ENCODE peak calls at places on chromosomes 12 and 14, in seven cellular contexts. One of them, this sample, is unnamed.

GRCh38 chr12:55705802-55706402 is 1.8 kb downstream of the ITGA7 start:
- DNase-seq in fibroblast of mammary gland: no peak
- DNase-seq in stimulated activated CD4-positive, alpha-beta T cell treated with anti-CD3 and anti-CD28 coated beads, Interleukin-15, amount 100 ng/mL, for 1 hour: no peak
- DNase-seq in A172: no peak
- DNase-seq in NCI-H2029 treated with DMSO at 0.1 percent for 48 hours: no peak
- DNase-seq in activated CD4-positive, alpha-beta T cell treated with anti-CD3 and anti-CD28 coated beads, Interleukin-2, amount 10 ng/mL, durations not matched to agents 7 days and 5 days: no peak
- DNase-seq in nucleus accumbens: no peak
- DNase-seq in this sample: no peak

GRCh38 chr12:64820593-64820992 is 3.9 kb upstream of the TBC1D30 start:
- DNase-seq in fibroblast of mammary gland: no peak
- DNase-seq in stimulated activated CD4-positive, alpha-beta T cell treated with anti-CD3 and anti-CD28 coated beads, Interleukin-15, amount 100 ng/mL, for 1 hour: no peak
- DNase-seq in A172: no peak
- DNase-seq in NCI-H2029 treated with DMSO at 0.1 percent for 48 hours: no peak
- DNase-seq in activated CD4-positive, alpha-beta T cell treated with anti-CD3 and anti-CD28 coated beads, Interleukin-2, amount 10 ng/mL, durations not matched to agents 7 days and 5 days: no peak
- DNase-seq in nucleus accumbens: no peak
- DNase-seq in this sample: no peak

GRCh38 chr12:105504286-105504685 is 173.8 kb downstream of the C12orf75 start:
- DNase-seq in fibroblast of mammary gland: no peak
- DNase-seq in stimulated activated CD4-positive, alpha-beta T cell treated with anti-CD3 and anti-CD28 coated beads, Interleukin-15, amount 100 ng/mL, for 1 hour: no peak
- DNase-seq in A172: no peak
- DNase-seq in NCI-H2029 treated with DMSO at 0.1 percent for 48 hours: no peak
- DNase-seq in activated CD4-positive, alpha-beta T cell treated with anti-CD3 and anti-CD28 coated beads, Interleukin-2, amount 10 ng/mL, durations not matched to agents 7 days and 5 days: no peak
- DNase-seq in nucleus accumbens: no peak
- DNase-seq in this sample: no peak

GRCh38 chr14:104294983-104295680 is 156.7 kb downstream of the KIF26A start:
- DNase-seq in fibroblast of mammary gland: no peak
- DNase-seq in stimulated activated CD4-positive, alpha-beta T cell treated with anti-CD3 and anti-CD28 coated beads, Interleukin-15, amount 100 ng/mL, for 1 hour: no peak
- DNase-seq in A172: no peak
- DNase-seq in NCI-H2029 treated with DMSO at 0.1 percent for 48 hours: no peak
- DNase-seq in activated CD4-positive, alpha-beta T cell treated with anti-CD3 and anti-CD28 coated beads, Interleukin-2, amount 10 ng/mL, durations not matched to agents 7 days and 5 days: no peak
- DNase-seq in nucleus accumbens: no peak
- DNase-seq in this sample: peak; percentile 33

GRCh38 chr14:60356921-60357550 is 108.0 kb downstream of the PPM1A start:
- DNase-seq in fibroblast of mammary gland: no peak
- DNase-seq in stimulated activated CD4-positive, alpha-beta T cell treated with anti-CD3 and anti-CD28 coated beads, Interleukin-15, amount 100 ng/mL, for 1 hour: no peak
- DNase-seq in A172: no peak
- DNase-seq in NCI-H2029 treated with DMSO at 0.1 percent for 48 hours: no peak
- DNase-seq in activated CD4-positive, alpha-beta T cell treated with anti-CD3 and anti-CD28 coated beads, Interleukin-2, amount 10 ng/mL, durations not matched to agents 7 days and 5 days: no peak
- DNase-seq in nucleus accumbens: no peak
- DNase-seq in this sample: no peak

GRCh38 chr14:75025876-75026275 is 23.2 kb downstream of the EIF2B2 start:
- DNase-seq in fibroblast of mammary gland: no peak
- DNase-seq in stimulated activated CD4-positive, alpha-beta T cell treated with anti-CD3 and anti-CD28 coated beads, Interleukin-15, amount 100 ng/mL, for 1 hour: no peak
- DNase-seq in A172: no peak
- DNase-seq in NCI-H2029 treated with DMSO at 0.1 percent for 48 hours: no peak
- DNase-seq in activated CD4-positive, alpha-beta T cell treated with anti-CD3 and anti-CD28 coated beads, Interleukin-2, amount 10 ng/mL, durations not matched to agents 7 days and 5 days: no peak
- DNase-seq in nucleus accumbens: no peak
- DNase-seq in this sample: no peak

GRCh38 chr12:90954921-90955320 is at the start of gene CCER1:
- DNase-seq in fibroblast of mammary gland: no peak
- DNase-seq in stimulated activated CD4-positive, alpha-beta T cell treated with anti-CD3 and anti-CD28 coated beads, Interleukin-15, amount 100 ng/mL, for 1 hour: no peak
- DNase-seq in A172: no peak
- DNase-seq in NCI-H2029 treated with DMSO at 0.1 percent for 48 hours: no peak
- DNase-seq in activated CD4-positive, alpha-beta T cell treated with anti-CD3 and anti-CD28 coated beads, Interleukin-2, amount 10 ng/mL, durations not matched to agents 7 days and 5 days: no peak
- DNase-seq in nucleus accumbens: no peak
- DNase-seq in this sample: no peak

GRCh38 chr12:52798003-52798670 is 2.2 kb upstream of the KRT3 start:
- DNase-seq in fibroblast of mammary gland: peak; percentile 70
- DNase-seq in stimulated activated CD4-positive, alpha-beta T cell treated with anti-CD3 and anti-CD28 coated beads, Interleukin-15, amount 100 ng/mL, for 1 hour: no peak
- DNase-seq in A172: peak; percentile 27
- DNase-seq in NCI-H2029 treated with DMSO at 0.1 percent for 48 hours: no peak
- DNase-seq in activated CD4-positive, alpha-beta T cell treated with anti-CD3 and anti-CD28 coated beads, Interleukin-2, amount 10 ng/mL, durations not matched to agents 7 days and 5 days: no peak
- DNase-seq in nucleus accumbens: no peak
- DNase-seq in this sample: no peak

GRCh38 chr14:61925732-61926445 is 163.7 kb downstream of the SNAPC1 start:
- DNase-seq in fibroblast of mammary gland: no peak
- DNase-seq in stimulated activated CD4-positive, alpha-beta T cell treated with anti-CD3 and anti-CD28 coated beads, Interleukin-15, amount 100 ng/mL, for 1 hour: no peak
- DNase-seq in A172: no peak
- DNase-seq in NCI-H2029 treated with DMSO at 0.1 percent for 48 hours: no peak
- DNase-seq in activated CD4-positive, alpha-beta T cell treated with anti-CD3 and anti-CD28 coated beads, Interleukin-2, amount 10 ng/mL, durations not matched to agents 7 days and 5 days: no peak
- DNase-seq in nucleus accumbens: no peak
- DNase-seq in this sample: no peak

GRCh38 chr12:50786498-50787231 is 22.8 kb downstream of the ATF1 start:
- DNase-seq in fibroblast of mammary gland: peak; percentile 96
- DNase-seq in stimulated activated CD4-positive, alpha-beta T cell treated with anti-CD3 and anti-CD28 coated beads, Interleukin-15, amount 100 ng/mL, for 1 hour: no peak
- DNase-seq in A172: peak; percentile 98
- DNase-seq in NCI-H2029 treated with DMSO at 0.1 percent for 48 hours: peak; percentile 53
- DNase-seq in activated CD4-positive, alpha-beta T cell treated with anti-CD3 and anti-CD28 coated beads, Interleukin-2, amount 10 ng/mL, durations not matched to agents 7 days and 5 days: no peak
- DNase-seq in nucleus accumbens: no peak
- DNase-seq in this sample: no peak

GRCh38 chr12:95218852-95219171 is 1.2 kb downstream of the VEZT start:
- DNase-seq in fibroblast of mammary gland: peak; percentile 16
- DNase-seq in stimulated activated CD4-positive, alpha-beta T cell treated with anti-CD3 and anti-CD28 coated beads, Interleukin-15, amount 100 ng/mL, for 1 hour: peak; percentile 3
- DNase-seq in A172: peak; percentile 22
- DNase-seq in NCI-H2029 treated with DMSO at 0.1 percent for 48 hours: peak; percentile 47
- DNase-seq in activated CD4-positive, alpha-beta T cell treated with anti-CD3 and anti-CD28 coated beads, Interleukin-2, amount 10 ng/mL, durations not matched to agents 7 days and 5 days: peak; percentile 57
- DNase-seq in nucleus accumbens: peak; percentile 13
- DNase-seq in this sample: no peak

GRCh38 chr12:128266559-128267245 is at the start of gene TMEM132C:
- DNase-seq in fibroblast of mammary gland: no peak
- DNase-seq in stimulated activated CD4-positive, alpha-beta T cell treated with anti-CD3 and anti-CD28 coated beads, Interleukin-15, amount 100 ng/mL, for 1 hour: no peak
- DNase-seq in A172: no peak
- DNase-seq in NCI-H2029 treated with DMSO at 0.1 percent for 48 hours: no peak
- DNase-seq in activated CD4-positive, alpha-beta T cell treated with anti-CD3 and anti-CD28 coated beads, Interleukin-2, amount 10 ng/mL, durations not matched to agents 7 days and 5 days: no peak
- DNase-seq in nucleus accumbens: peak; percentile 33
- DNase-seq in this sample: no peak

GRCh38 chr12:92707926-92708325 is 5.1 kb downstream of the PLEKHG7 start:
- DNase-seq in fibroblast of mammary gland: no peak
- DNase-seq in stimulated activated CD4-positive, alpha-beta T cell treated with anti-CD3 and anti-CD28 coated beads, Interleukin-15, amount 100 ng/mL, for 1 hour: no peak
- DNase-seq in A172: no peak
- DNase-seq in NCI-H2029 treated with DMSO at 0.1 percent for 48 hours: no peak
- DNase-seq in activated CD4-positive, alpha-beta T cell treated with anti-CD3 and anti-CD28 coated beads, Interleukin-2, amount 10 ng/mL, durations not matched to agents 7 days and 5 days: no peak
- DNase-seq in nucleus accumbens: no peak
- DNase-seq in this sample: no peak

GRCh38 chr12:24118675-24119074 is 169.2 kb upstream of the SOX5 start:
- DNase-seq in fibroblast of mammary gland: peak; percentile 39
- DNase-seq in stimulated activated CD4-positive, alpha-beta T cell treated with anti-CD3 and anti-CD28 coated beads, Interleukin-15, amount 100 ng/mL, for 1 hour: no peak
- DNase-seq in A172: no peak
- DNase-seq in NCI-H2029 treated with DMSO at 0.1 percent for 48 hours: no peak
- DNase-seq in activated CD4-positive, alpha-beta T cell treated with anti-CD3 and anti-CD28 coated beads, Interleukin-2, amount 10 ng/mL, durations not matched to agents 7 days and 5 days: no peak
- DNase-seq in nucleus accumbens: no peak
- DNase-seq in this sample: no peak

GRCh38 chr14:85934123-85934885 is 404.4 kb downstream of the FLRT2 start:
- DNase-seq in fibroblast of mammary gland: peak; percentile 41
- DNase-seq in stimulated activated CD4-positive, alpha-beta T cell treated with anti-CD3 and anti-CD28 coated beads, Interleukin-15, amount 100 ng/mL, for 1 hour: peak; percentile 16
- DNase-seq in A172: peak; percentile 80
- DNase-seq in NCI-H2029 treated with DMSO at 0.1 percent for 48 hours: no peak
- DNase-seq in activated CD4-positive, alpha-beta T cell treated with anti-CD3 and anti-CD28 coated beads, Interleukin-2, amount 10 ng/mL, durations not matched to agents 7 days and 5 days: peak; percentile 68
- DNase-seq in nucleus accumbens: peak; percentile 9
- DNase-seq in this sample: peak; percentile 64

GRCh38 chr14:65224799-65225198 is 122.5 kb upstream of the MAX start:
- DNase-seq in fibroblast of mammary gland: no peak
- DNase-seq in stimulated activated CD4-positive, alpha-beta T cell treated with anti-CD3 and anti-CD28 coated beads, Interleukin-15, amount 100 ng/mL, for 1 hour: no peak
- DNase-seq in A172: no peak
- DNase-seq in NCI-H2029 treated with DMSO at 0.1 percent for 48 hours: no peak
- DNase-seq in activated CD4-positive, alpha-beta T cell treated with anti-CD3 and anti-CD28 coated beads, Interleukin-2, amount 10 ng/mL, durations not matched to agents 7 days and 5 days: no peak
- DNase-seq in nucleus accumbens: peak; percentile 46
- DNase-seq in this sample: no peak

GRCh38 chr14:92688434-92689375 is 59.7 kb downstream of the LGMN start:
- DNase-seq in fibroblast of mammary gland: no peak
- DNase-seq in stimulated activated CD4-positive, alpha-beta T cell treated with anti-CD3 and anti-CD28 coated beads, Interleukin-15, amount 100 ng/mL, for 1 hour: no peak
- DNase-seq in A172: no peak
- DNase-seq in NCI-H2029 treated with DMSO at 0.1 percent for 48 hours: no peak
- DNase-seq in activated CD4-positive, alpha-beta T cell treated with anti-CD3 and anti-CD28 coated beads, Interleukin-2, amount 10 ng/mL, durations not matched to agents 7 days and 5 days: no peak
- DNase-seq in nucleus accumbens: no peak
- DNase-seq in this sample: no peak

GRCh38 chr14:51545396-51545795 is 106.3 kb upstream of the FRMD6 start:
- DNase-seq in fibroblast of mammary gland: no peak
- DNase-seq in stimulated activated CD4-positive, alpha-beta T cell treated with anti-CD3 and anti-CD28 coated beads, Interleukin-15, amount 100 ng/mL, for 1 hour: no peak
- DNase-seq in A172: peak; percentile 14
- DNase-seq in NCI-H2029 treated with DMSO at 0.1 percent for 48 hours: no peak
- DNase-seq in activated CD4-positive, alpha-beta T cell treated with anti-CD3 and anti-CD28 coated beads, Interleukin-2, amount 10 ng/mL, durations not matched to agents 7 days and 5 days: no peak
- DNase-seq in nucleus accumbens: no peak
- DNase-seq in this sample: no peak

GRCh38 chr14:100076630-100077029 is 11.4 kb downstream of the EVL start:
- DNase-seq in fibroblast of mammary gland: peak; percentile 95
- DNase-seq in stimulated activated CD4-positive, alpha-beta T cell treated with anti-CD3 and anti-CD28 coated beads, Interleukin-15, amount 100 ng/mL, for 1 hour: no peak
- DNase-seq in A172: peak; percentile 1
- DNase-seq in NCI-H2029 treated with DMSO at 0.1 percent for 48 hours: no peak
- DNase-seq in activated CD4-positive, alpha-beta T cell treated with anti-CD3 and anti-CD28 coated beads, Interleukin-2, amount 10 ng/mL, durations not matched to agents 7 days and 5 days: no peak
- DNase-seq in nucleus accumbens: no peak
- DNase-seq in this sample: peak; percentile 67

GRCh38 chr12:131671276-131671675 is 39.6 kb upstream of the SFSWAP start:
- DNase-seq in fibroblast of mammary gland: no peak
- DNase-seq in stimulated activated CD4-positive, alpha-beta T cell treated with anti-CD3 and anti-CD28 coated beads, Interleukin-15, amount 100 ng/mL, for 1 hour: no peak
- DNase-seq in A172: no peak
- DNase-seq in NCI-H2029 treated with DMSO at 0.1 percent for 48 hours: no peak
- DNase-seq in activated CD4-positive, alpha-beta T cell treated with anti-CD3 and anti-CD28 coated beads, Interleukin-2, amount 10 ng/mL, durations not matched to agents 7 days and 5 days: no peak
- DNase-seq in nucleus accumbens: no peak
- DNase-seq in this sample: no peak

GRCh38 chr12:109209082-109209481 is 92.7 kb downstream of the ACACB start:
- DNase-seq in fibroblast of mammary gland: no peak
- DNase-seq in stimulated activated CD4-positive, alpha-beta T cell treated with anti-CD3 and anti-CD28 coated beads, Interleukin-15, amount 100 ng/mL, for 1 hour: no peak
- DNase-seq in A172: no peak
- DNase-seq in NCI-H2029 treated with DMSO at 0.1 percent for 48 hours: no peak
- DNase-seq in activated CD4-positive, alpha-beta T cell treated with anti-CD3 and anti-CD28 coated beads, Interleukin-2, amount 10 ng/mL, durations not matched to agents 7 days and 5 days: no peak
- DNase-seq in nucleus accumbens: no peak
- DNase-seq in this sample: no peak

GRCh38 chr12:127770123-127770522 is 496.8 kb upstream of the TMEM132C start:
- DNase-seq in fibroblast of mammary gland: no peak
- DNase-seq in stimulated activated CD4-positive, alpha-beta T cell treated with anti-CD3 and anti-CD28 coated beads, Interleukin-15, amount 100 ng/mL, for 1 hour: no peak
- DNase-seq in A172: no peak
- DNase-seq in NCI-H2029 treated with DMSO at 0.1 percent for 48 hours: peak; percentile 30
- DNase-seq in activated CD4-positive, alpha-beta T cell treated with anti-CD3 and anti-CD28 coated beads, Interleukin-2, amount 10 ng/mL, durations not matched to agents 7 days and 5 days: no peak
- DNase-seq in nucleus accumbens: no peak
- DNase-seq in this sample: no peak

GRCh38 chr14:52923902-52924575 is 26.8 kb downstream of the FERMT2 start:
- DNase-seq in fibroblast of mammary gland: no peak
- DNase-seq in stimulated activated CD4-positive, alpha-beta T cell treated with anti-CD3 and anti-CD28 coated beads, Interleukin-15, amount 100 ng/mL, for 1 hour: no peak
- DNase-seq in A172: no peak
- DNase-seq in NCI-H2029 treated with DMSO at 0.1 percent for 48 hours: peak; percentile 14
- DNase-seq in activated CD4-positive, alpha-beta T cell treated with anti-CD3 and anti-CD28 coated beads, Interleukin-2, amount 10 ng/mL, durations not matched to agents 7 days and 5 days: peak; percentile 10
- DNase-seq in nucleus accumbens: no peak
- DNase-seq in this sample: no peak

GRCh38 chr12:55966408-55967281 is at the start of gene CDK2:
- DNase-seq in fibroblast of mammary gland: peak; percentile 63
- DNase-seq in stimulated activated CD4-positive, alpha-beta T cell treated with anti-CD3 and anti-CD28 coated beads, Interleukin-15, amount 100 ng/mL, for 1 hour: peak; percentile 86
- DNase-seq in A172: peak; percentile 68
- DNase-seq in NCI-H2029 treated with DMSO at 0.1 percent for 48 hours: peak; percentile 79
- DNase-seq in activated CD4-positive, alpha-beta T cell treated with anti-CD3 and anti-CD28 coated beads, Interleukin-2, amount 10 ng/mL, durations not matched to agents 7 days and 5 days: peak; percentile 93
- DNase-seq in nucleus accumbens: peak; percentile 91
- DNase-seq in this sample: peak; percentile 72

GRCh38 chr14:64112859-64113258 is 181.3 kb downstream of the ESR2 start:
- DNase-seq in fibroblast of mammary gland: no peak
- DNase-seq in stimulated activated CD4-positive, alpha-beta T cell treated with anti-CD3 and anti-CD28 coated beads, Interleukin-15, amount 100 ng/mL, for 1 hour: no peak
- DNase-seq in A172: no peak
- DNase-seq in NCI-H2029 treated with DMSO at 0.1 percent for 48 hours: no peak
- DNase-seq in activated CD4-positive, alpha-beta T cell treated with anti-CD3 and anti-CD28 coated beads, Interleukin-2, amount 10 ng/mL, durations not matched to agents 7 days and 5 days: no peak
- DNase-seq in nucleus accumbens: no peak
- DNase-seq in this sample: no peak

GRCh38 chr14:61174395-61175386 is 106.4 kb downstream of the TMEM30B start:
- DNase-seq in fibroblast of mammary gland: peak; percentile 75
- DNase-seq in stimulated activated CD4-positive, alpha-beta T cell treated with anti-CD3 and anti-CD28 coated beads, Interleukin-15, amount 100 ng/mL, for 1 hour: no peak
- DNase-seq in A172: no peak
- DNase-seq in NCI-H2029 treated with DMSO at 0.1 percent for 48 hours: no peak
- DNase-seq in activated CD4-positive, alpha-beta T cell treated with anti-CD3 and anti-CD28 coated beads, Interleukin-2, amount 10 ng/mL, durations not matched to agents 7 days and 5 days: no peak
- DNase-seq in nucleus accumbens: no peak
- DNase-seq in this sample: no peak

GRCh38 chr14:68846466-68846865 is 53.6 kb upstream of the ZFP36L1 start:
- DNase-seq in fibroblast of mammary gland: no peak
- DNase-seq in stimulated activated CD4-positive, alpha-beta T cell treated with anti-CD3 and anti-CD28 coated beads, Interleukin-15, amount 100 ng/mL, for 1 hour: no peak
- DNase-seq in A172: no peak
- DNase-seq in NCI-H2029 treated with DMSO at 0.1 percent for 48 hours: no peak
- DNase-seq in activated CD4-positive, alpha-beta T cell treated with anti-CD3 and anti-CD28 coated beads, Interleukin-2, amount 10 ng/mL, durations not matched to agents 7 days and 5 days: no peak
- DNase-seq in nucleus accumbens: no peak
- DNase-seq in this sample: no peak

GRCh38 chr12:46224401-46224800 is 44.4 kb downstream of the SLC38A1 start:
- DNase-seq in fibroblast of mammary gland: peak; percentile 85
- DNase-seq in stimulated activated CD4-positive, alpha-beta T cell treated with anti-CD3 and anti-CD28 coated beads, Interleukin-15, amount 100 ng/mL, for 1 hour: no peak
- DNase-seq in A172: no peak
- DNase-seq in NCI-H2029 treated with DMSO at 0.1 percent for 48 hours: no peak
- DNase-seq in activated CD4-positive, alpha-beta T cell treated with anti-CD3 and anti-CD28 coated beads, Interleukin-2, amount 10 ng/mL, durations not matched to agents 7 days and 5 days: no peak
- DNase-seq in nucleus accumbens: no peak
- DNase-seq in this sample: no peak

GRCh38 chr14:99643343-99643742 is 1.6 kb upstream of the HHIPL1 start:
- DNase-seq in fibroblast of mammary gland: no peak
- DNase-seq in stimulated activated CD4-positive, alpha-beta T cell treated with anti-CD3 and anti-CD28 coated beads, Interleukin-15, amount 100 ng/mL, for 1 hour: no peak
- DNase-seq in A172: no peak
- DNase-seq in NCI-H2029 treated with DMSO at 0.1 percent for 48 hours: no peak
- DNase-seq in activated CD4-positive, alpha-beta T cell treated with anti-CD3 and anti-CD28 coated beads, Interleukin-2, amount 10 ng/mL, durations not matched to agents 7 days and 5 days: no peak
- DNase-seq in nucleus accumbens: no peak
- DNase-seq in this sample: no peak

GRCh38 chr12:53992377-53992776 is 7.4 kb downstream of the HOXC10 start:
- DNase-seq in fibroblast of mammary gland: no peak
- DNase-seq in stimulated activated CD4-positive, alpha-beta T cell treated with anti-CD3 and anti-CD28 coated beads, Interleukin-15, amount 100 ng/mL, for 1 hour: no peak
- DNase-seq in A172: no peak
- DNase-seq in NCI-H2029 treated with DMSO at 0.1 percent for 48 hours: no peak
- DNase-seq in activated CD4-positive, alpha-beta T cell treated with anti-CD3 and anti-CD28 coated beads, Interleukin-2, amount 10 ng/mL, durations not matched to agents 7 days and 5 days: no peak
- DNase-seq in nucleus accumbens: no peak
- DNase-seq in this sample: no peak

GRCh38 chr14:76208340-76208739 is 56.6 kb downstream of the GPATCH2L start:
- DNase-seq in fibroblast of mammary gland: no peak
- DNase-seq in stimulated activated CD4-positive, alpha-beta T cell treated with anti-CD3 and anti-CD28 coated beads, Interleukin-15, amount 100 ng/mL, for 1 hour: no peak
- DNase-seq in A172: no peak
- DNase-seq in NCI-H2029 treated with DMSO at 0.1 percent for 48 hours: no peak
- DNase-seq in activated CD4-positive, alpha-beta T cell treated with anti-CD3 and anti-CD28 coated beads, Interleukin-2, amount 10 ng/mL, durations not matched to agents 7 days and 5 days: no peak
- DNase-seq in nucleus accumbens: no peak
- DNase-seq in this sample: no peak

GRCh38 chr12:1800646-1801284 is 19.6 kb upstream of the LRTM2 start:
- DNase-seq in fibroblast of mammary gland: peak; percentile 66
- DNase-seq in stimulated activated CD4-positive, alpha-beta T cell treated with anti-CD3 and anti-CD28 coated beads, Interleukin-15, amount 100 ng/mL, for 1 hour: no peak
- DNase-seq in A172: no peak
- DNase-seq in NCI-H2029 treated with DMSO at 0.1 percent for 48 hours: no peak
- DNase-seq in activated CD4-positive, alpha-beta T cell treated with anti-CD3 and anti-CD28 coated beads, Interleukin-2, amount 10 ng/mL, durations not matched to agents 7 days and 5 days: peak; percentile 41
- DNase-seq in nucleus accumbens: no peak
- DNase-seq in this sample: peak; percentile 59

GRCh38 chr14:74852922-74853530 is 22.9 kb downstream of the PROX2 start:
- DNase-seq in fibroblast of mammary gland: peak; percentile 89
- DNase-seq in stimulated activated CD4-positive, alpha-beta T cell treated with anti-CD3 and anti-CD28 coated beads, Interleukin-15, amount 100 ng/mL, for 1 hour: no peak
- DNase-seq in A172: no peak
- DNase-seq in NCI-H2029 treated with DMSO at 0.1 percent for 48 hours: no peak
- DNase-seq in activated CD4-positive, alpha-beta T cell treated with anti-CD3 and anti-CD28 coated beads, Interleukin-2, amount 10 ng/mL, durations not matched to agents 7 days and 5 days: no peak
- DNase-seq in nucleus accumbens: no peak
- DNase-seq in this sample: no peak

GRCh38 chr14:100858838-100859220 is 32.9 kb downstream of the MEG3 start:
- DNase-seq in fibroblast of mammary gland: no peak
- DNase-seq in stimulated activated CD4-positive, alpha-beta T cell treated with anti-CD3 and anti-CD28 coated beads, Interleukin-15, amount 100 ng/mL, for 1 hour: no peak
- DNase-seq in A172: no peak
- DNase-seq in NCI-H2029 treated with DMSO at 0.1 percent for 48 hours: no peak
- DNase-seq in activated CD4-positive, alpha-beta T cell treated with anti-CD3 and anti-CD28 coated beads, Interleukin-2, amount 10 ng/mL, durations not matched to agents 7 days and 5 days: no peak
- DNase-seq in nucleus accumbens: no peak
- DNase-seq in this sample: no peak

GRCh38 chr14:102326583-102326982 is 7.0 kb downstream of the ZNF839 start:
- DNase-seq in fibroblast of mammary gland: no peak
- DNase-seq in stimulated activated CD4-positive, alpha-beta T cell treated with anti-CD3 and anti-CD28 coated beads, Interleukin-15, amount 100 ng/mL, for 1 hour: no peak
- DNase-seq in A172: no peak
- DNase-seq in NCI-H2029 treated with DMSO at 0.1 percent for 48 hours: no peak
- DNase-seq in activated CD4-positive, alpha-beta T cell treated with anti-CD3 and anti-CD28 coated beads, Interleukin-2, amount 10 ng/mL, durations not matched to agents 7 days and 5 days: no peak
- DNase-seq in nucleus accumbens: no peak
- DNase-seq in this sample: no peak

GRCh38 chr14:70601162-70601561 is 707 bp upstream of the MED6 start:
- DNase-seq in fibroblast of mammary gland: peak; percentile 40
- DNase-seq in stimulated activated CD4-positive, alpha-beta T cell treated with anti-CD3 and anti-CD28 coated beads, Interleukin-15, amount 100 ng/mL, for 1 hour: no peak
- DNase-seq in A172: peak; percentile 17
- DNase-seq in NCI-H2029 treated with DMSO at 0.1 percent for 48 hours: no peak
- DNase-seq in activated CD4-positive, alpha-beta T cell treated with anti-CD3 and anti-CD28 coated beads, Interleukin-2, amount 10 ng/mL, durations not matched to agents 7 days and 5 days: no peak
- DNase-seq in nucleus accumbens: no peak
- DNase-seq in this sample: no peak

GRCh38 chr14:32230181-32230580 is 27.1 kb upstream of the RNU6-8 start:
- DNase-seq in fibroblast of mammary gland: peak; percentile 68
- DNase-seq in stimulated activated CD4-positive, alpha-beta T cell treated with anti-CD3 and anti-CD28 coated beads, Interleukin-15, amount 100 ng/mL, for 1 hour: no peak
- DNase-seq in A172: peak; percentile 74
- DNase-seq in NCI-H2029 treated with DMSO at 0.1 percent for 48 hours: no peak
- DNase-seq in activated CD4-positive, alpha-beta T cell treated with anti-CD3 and anti-CD28 coated beads, Interleukin-2, amount 10 ng/mL, durations not matched to agents 7 days and 5 days: no peak
- DNase-seq in nucleus accumbens: no peak
- DNase-seq in this sample: no peak

GRCh38 chr12:83896416-83896815 is 1016.2 kb downstream of the SLC6A15 start:
- DNase-seq in fibroblast of mammary gland: no peak
- DNase-seq in stimulated activated CD4-positive, alpha-beta T cell treated with anti-CD3 and anti-CD28 coated beads, Interleukin-15, amount 100 ng/mL, for 1 hour: no peak
- DNase-seq in A172: no peak
- DNase-seq in NCI-H2029 treated with DMSO at 0.1 percent for 48 hours: no peak
- DNase-seq in activated CD4-positive, alpha-beta T cell treated with anti-CD3 and anti-CD28 coated beads, Interleukin-2, amount 10 ng/mL, durations not matched to agents 7 days and 5 days: no peak
- DNase-seq in nucleus accumbens: no peak
- DNase-seq in this sample: no peak

This sample was measured in CD14-positive monocyte.